ENCODE peak calls at places on chromosome 21, in ten cellular contexts. Y is cardiac muscle cell; A is cardiac fibroblast; T is psoas muscle; C is breast epithelium; H is adrenal gland; L is CD8-positive, alpha-beta T cell; K is Calu3; S is upper lobe of right lung; X is AG04450. U is an unnamed sample.

GRCh38 chr21:41612674-41613250 is 104.8 kb upstream of the TMPRSS2 start:
- DNase-seq in T (peak), S (peak), A (peak), X (peak), H (peak), K (peak), L (no peak), C (peak), Y (peak), U (peak)

GRCh38 chr21:24205317-24205716 is 1402.0 kb downstream of the MRPL39 start:
- DNase-seq in S (no peak), L (no peak), T (no peak), C (no peak), Y (no peak), K (no peak), A (no peak), H (no peak), X (no peak), U (no peak)

GRCh38 chr21:16932314-16932713 is 580.5 kb upstream of the CXADR start:
- DNase-seq in X (no peak), T (no peak), H (no peak), A (no peak), S (no peak), L (no peak), K (no peak), C (no peak), Y (no peak), U (no peak)

GRCh38 chr21:27759091-27759659 is 792.3 kb upstream of the ADAMTS5 start:
- DNase-seq in H (peak), C (no peak), L (no peak), S (peak), K (peak), A (no peak), Y (no peak), T (no peak), X (no peak), U (no peak)

GRCh38 chr21:32523463-32523862 is 61.9 kb downstream of the TCP10L start:
- DNase-seq in T (no peak), L (no peak), Y (no peak), X (no peak), H (no peak), K (no peak), A (no peak), C (no peak), S (no peak), U (no peak)

GRCh38 chr21:33042812-33043211 is 17.1 kb downstream of the OLIG2 start:
- DNase-seq in T (no peak), X (peak), Y (peak), S (no peak), A (peak), L (no peak), H (no peak), C (no peak), K (peak), U (no peak)

GRCh38 chr21:46017695-46018094 is 36.1 kb downstream of the COL6A1 start:
- DNase-seq in A (no peak), L (no peak), C (no peak), T (no peak), X (no peak), K (no peak), S (no peak), H (no peak), Y (no peak), U (no peak)

GRCh38 chr21:38989745-38990423 is 184.2 kb downstream of the ETS2 start:
- DNase-seq in X (peak), T (peak), L (no peak), K (no peak), S (no peak), H (no peak), Y (peak), A (peak), C (no peak), U (no peak)

GRCh38 chr21:30415993-30416392 is 9.7 kb downstream of the KRTAP13-3 start:
- DNase-seq in L (no peak), Y (no peak), C (no peak), H (no peak), K (no peak), A (no peak), X (no peak), T (no peak), S (no peak), U (no peak)

GRCh38 chr21:41678016-41678935 is 88.6 kb downstream of the RIPK4 start:
- DNase-seq in H (no peak), T (no peak), X (no peak), K (peak), L (no peak), S (peak), A (no peak), C (peak), Y (no peak), U (no peak)

GRCh38 chr21:33214056-33214455 is 15.7 kb upstream of the IFNAR2 start:
- DNase-seq in T (no peak), K (no peak), H (no peak), C (no peak), Y (no peak), L (no peak), S (no peak), A (no peak), X (no peak), U (no peak)

GRCh38 chr21:41167348-41168342 is at the start of gene BACE2:
- DNase-seq in X (peak), L (peak), C (peak), A (peak), Y (peak), H (peak), T (peak), S (peak), K (peak), U (peak)

GRCh38 chr21:29649370-29649963 is 290.3 kb downstream of the GRIK1 start:
- DNase-seq in C (no peak), A (no peak), T (no peak), K (no peak), H (no peak), S (no peak), X (no peak), L (no peak), Y (no peak), U (no peak)

GRCh38 chr21:17527711-17528110 is 14.9 kb downstream of the CXADR start:
- DNase-seq in L (no peak), K (no peak), T (no peak), X (no peak), H (no peak), C (no peak), S (no peak), Y (no peak), A (peak), U (no peak)

GRCh38 chr21:28548291-28548690 is 444.4 kb downstream of the LTN1 start:
- DNase-seq in A (no peak), S (no peak), H (no peak), C (no peak), K (no peak), Y (no peak), T (no peak), X (no peak), L (no peak), U (no peak)

GRCh38 chr21:41648591-41649031 is 118.2 kb downstream of the RIPK4 start:
- DNase-seq in C (no peak), S (no peak), K (no peak), L (no peak), H (no peak), T (no peak), X (no peak), Y (peak), A (peak), U (no peak)

GRCh38 chr21:46457801-46458314 is 833 bp upstream of the DIP2A start:
- DNase-seq in T (peak), L (no peak), C (no peak), X (peak), S (peak), K (peak), Y (peak), A (peak), H (peak), U (no peak)

GRCh38 chr21:41752231-41752681 is 14.6 kb downstream of the RIPK4 start:
- DNase-seq in H (no peak), K (no peak), L (no peak), S (no peak), T (no peak), A (peak), C (no peak), X (no peak), Y (peak), U (no peak)

GRCh38 chr21:27372381-27372780 is 405.5 kb upstream of the ADAMTS5 start:
- DNase-seq in S (no peak), T (no peak), X (no peak), A (peak), H (no peak), K (no peak), Y (peak), L (no peak), C (no peak), U (no peak)

GRCh38 chr21:17775431-17776126 is 43.6 kb downstream of the C21orf91 start:
- DNase-seq in A (no peak), K (no peak), S (no peak), X (no peak), C (no peak), Y (no peak), L (peak), H (no peak), T (no peak), U (no peak)

GRCh38 chr21:40067751-40068150 is 200.5 kb downstream of the PCP4 start:
- DNase-seq in A (no peak), K (no peak), Y (no peak), T (no peak), S (no peak), H (no peak), C (no peak), L (no peak), X (no peak), U (no peak)

GRCh38 chr21:29145837-29146453 is 15.5 kb downstream of the MAP3K7CL start:
- DNase-seq in C (no peak), A (no peak), H (no peak), L (no peak), K (no peak), S (no peak), T (no peak), Y (no peak), X (no peak), U (no peak)

GRCh38 chr21:37369307-37369854 is 2.8 kb downstream of the DYRK1A start:
- DNase-seq in Y (no peak), X (no peak), K (no peak), T (no peak), S (no peak), A (no peak), L (no peak), C (no peak), H (no peak), U (no peak)

GRCh38 chr21:39681845-39682244 is 63.1 kb upstream of the IGSF5 start:
- DNase-seq in L (no peak), C (no peak), Y (peak), K (no peak), A (no peak), S (no peak), H (no peak), T (no peak), X (no peak), U (no peak)

GRCh38 chr21:38948377-38948776 is 142.6 kb downstream of the ETS2 start:
- DNase-seq in L (no peak), H (no peak), K (no peak), C (no peak), X (no peak), T (no peak), S (no peak), Y (no peak), A (no peak), U (no peak)

DNA sequence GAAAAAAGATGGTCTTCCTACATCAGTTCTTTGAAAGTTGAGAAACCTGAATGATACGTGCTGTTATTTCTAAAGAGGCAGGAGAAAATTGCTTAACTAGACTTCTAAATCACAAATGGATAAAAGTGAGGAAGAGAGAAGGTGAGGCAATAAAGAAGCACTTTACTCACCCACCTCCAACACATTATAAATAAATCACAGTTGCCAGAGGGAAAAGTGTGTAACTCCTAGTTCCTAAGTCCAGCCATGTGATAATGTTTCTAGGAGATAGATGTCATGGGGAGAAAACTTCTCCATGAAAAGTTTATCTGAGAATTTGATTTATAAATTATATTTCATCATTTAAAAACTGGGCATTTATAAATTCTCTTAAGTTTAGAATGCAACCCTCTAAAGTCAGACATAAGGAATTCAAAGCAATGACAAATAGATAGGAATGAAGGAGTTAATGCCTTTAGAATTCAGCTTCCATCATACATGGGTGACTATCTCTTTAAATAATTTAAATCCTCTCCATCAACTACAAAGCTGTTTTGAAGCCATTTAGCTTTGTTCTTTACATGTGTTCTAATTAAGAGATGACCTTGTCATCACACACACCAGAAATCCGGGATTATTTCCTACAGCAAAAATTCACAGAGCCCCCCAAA is 60.0 kb downstream of the NRIP1 start:
- DNase-seq in A (no peak), T (no peak), K (no peak), H (no peak), S (no peak), C (no peak), L (no peak), Y (no peak), X (no peak), U (no peak)
- TF ChIP-seq CTCF in A (no peak), T (no peak), K (no peak), H (no peak), S (no peak), C (no peak), L (no peak), Y (no peak), X (no peak), U (no peak)

GRCh38 chr21:26127073-26127814 is 43.3 kb downstream of the APP start:
- DNase-seq in T (no peak), Y (no peak), H (no peak), X (no peak), A (no peak), C (no peak), L (no peak), S (no peak), K (no peak), U (no peak)
- TF ChIP-seq CTCF in T (no peak), Y (no peak), H (no peak), X (no peak), A (no peak), C (no peak), L (no peak), S (no peak), K (no peak), U (no peak)

GRCh38 chr21:34912022-34912933 is 136.8 kb downstream of the RUNX1 start:
- DNase-seq in A (no peak), Y (no peak), X (no peak), L (no peak), H (no peak), T (no peak), K (no peak), S (no peak), C (no peak), U (no peak)
- TF ChIP-seq CTCF in A (no peak), Y (no peak), X (no peak), L (no peak), H (no peak), T (no peak), K (no peak), S (no peak), C (no peak), U (no peak)

GRCh38 chr21:42830456-42831455 is 48.6 kb downstream of the WDR4 start:
- DNase-seq in K (peak), T (no peak), S (peak), C (no peak), Y (no peak), H (no peak), X (no peak), L (no peak), A (no peak), U (no peak)
- TF ChIP-seq CTCF in K (no peak), T (no peak), S (peak), C (no peak), Y (no peak), H (no peak), X (no peak), L (no peak), A (peak), U (no peak)

DNA sequence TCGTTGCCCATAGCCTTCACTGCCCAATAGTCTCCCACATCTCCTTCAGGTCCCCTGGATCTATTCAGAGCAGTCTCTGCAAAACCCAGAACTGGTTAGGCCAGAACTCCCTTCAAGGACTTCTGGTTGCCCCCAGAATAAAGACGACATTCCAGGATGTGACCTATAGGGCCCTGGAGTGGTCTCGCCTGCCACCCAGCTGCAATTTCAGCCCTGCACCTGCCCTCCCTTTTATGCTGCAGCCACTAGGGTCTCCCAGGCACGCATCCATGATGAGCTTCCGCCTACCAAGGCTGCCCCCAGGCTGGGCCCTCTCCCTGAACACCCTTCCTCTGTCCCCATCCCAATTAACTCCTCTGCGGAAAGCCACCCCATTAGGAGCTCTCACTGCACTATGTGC is 7.2 kb upstream of the TSPEAR start:
- DNase-seq in L (no peak), H (no peak), K (no peak), C (no peak), S (peak), Y (no peak), T (no peak), A (no peak), X (no peak), U (no peak)
- TF ChIP-seq CTCF in L (no peak), H (no peak), K (no peak), C (no peak), S (no peak), Y (no peak), T (no peak), A (no peak), X (no peak), U (no peak)